ENCODE peak calls at places on chromosomes 16 and 17, in seven cellular contexts. One of them, this sample, is unnamed.

GRCh38 chr17:59914274-59914854 is 21.4 kb downstream of the RPS6KB1 start:
- DNase-seq in CD4-positive, CD25-positive, alpha-beta regulatory T cell: peak
- DNase-seq in stimulated activated CD8-positive, alpha-beta memory T cell treated with anti-CD3 and anti-CD28 coated beads, Interleukin-4, amount 100 ng/mL, for 1 hour: no peak
- DNase-seq in NCI-H2107: no peak
- DNase-seq in small intestine: peak
- DNase-seq in HuH-7: peak
- DNase-seq in cardiac fibroblast: peak
- DNase-seq in this sample: peak

GRCh38 chr17:31629696-31630470 is 229.2 kb downstream of the COPRS start:
- DNase-seq in CD4-positive, CD25-positive, alpha-beta regulatory T cell: no peak
- DNase-seq in stimulated activated CD8-positive, alpha-beta memory T cell treated with anti-CD3 and anti-CD28 coated beads, Interleukin-4, amount 100 ng/mL, for 1 hour: no peak
- DNase-seq in NCI-H2107: no peak
- DNase-seq in small intestine: no peak
- DNase-seq in HuH-7: no peak
- DNase-seq in cardiac fibroblast: peak
- DNase-seq in this sample: no peak

GRCh38 chr17:41654908-41655607 is 30.7 kb upstream of the KRT17 start:
- DNase-seq in CD4-positive, CD25-positive, alpha-beta regulatory T cell: no peak
- DNase-seq in stimulated activated CD8-positive, alpha-beta memory T cell treated with anti-CD3 and anti-CD28 coated beads, Interleukin-4, amount 100 ng/mL, for 1 hour: no peak
- DNase-seq in NCI-H2107: no peak
- DNase-seq in small intestine: no peak
- DNase-seq in HuH-7: no peak
- DNase-seq in cardiac fibroblast: no peak
- DNase-seq in this sample: no peak

GRCh38 chr17:21282231-21282630 is 2.3 kb upstream of the MAP2K3 start:
- DNase-seq in CD4-positive, CD25-positive, alpha-beta regulatory T cell: no peak
- DNase-seq in stimulated activated CD8-positive, alpha-beta memory T cell treated with anti-CD3 and anti-CD28 coated beads, Interleukin-4, amount 100 ng/mL, for 1 hour: no peak
- DNase-seq in NCI-H2107: no peak
- DNase-seq in small intestine: no peak
- DNase-seq in HuH-7: no peak
- DNase-seq in cardiac fibroblast: peak
- DNase-seq in this sample: peak

GRCh38 chr17:1898332-1898731 is 68.5 kb downstream of the RPA1 start:
- DNase-seq in CD4-positive, CD25-positive, alpha-beta regulatory T cell: no peak
- DNase-seq in stimulated activated CD8-positive, alpha-beta memory T cell treated with anti-CD3 and anti-CD28 coated beads, Interleukin-4, amount 100 ng/mL, for 1 hour: no peak
- DNase-seq in NCI-H2107: no peak
- DNase-seq in small intestine: no peak
- DNase-seq in HuH-7: no peak
- DNase-seq in cardiac fibroblast: no peak
- DNase-seq in this sample: no peak

GRCh38 chr17:75830168-75831031 is 13.8 kb downstream of the UNC13D start:
- DNase-seq in CD4-positive, CD25-positive, alpha-beta regulatory T cell: no peak
- DNase-seq in stimulated activated CD8-positive, alpha-beta memory T cell treated with anti-CD3 and anti-CD28 coated beads, Interleukin-4, amount 100 ng/mL, for 1 hour: no peak
- DNase-seq in NCI-H2107: no peak
- DNase-seq in small intestine: peak
- DNase-seq in HuH-7: peak
- DNase-seq in cardiac fibroblast: no peak
- DNase-seq in this sample: no peak

GRCh38 chr17:26809033-26809432 is 484.9 kb upstream of the WSB1 start:
- DNase-seq in CD4-positive, CD25-positive, alpha-beta regulatory T cell: no peak
- DNase-seq in stimulated activated CD8-positive, alpha-beta memory T cell treated with anti-CD3 and anti-CD28 coated beads, Interleukin-4, amount 100 ng/mL, for 1 hour: no peak
- DNase-seq in NCI-H2107: no peak
- DNase-seq in small intestine: no peak
- DNase-seq in HuH-7: no peak
- DNase-seq in cardiac fibroblast: peak
- DNase-seq in this sample: no peak

GRCh38 chr17:29776026-29776425 is 153.3 kb upstream of the CORO6 start:
- DNase-seq in CD4-positive, CD25-positive, alpha-beta regulatory T cell: no peak
- DNase-seq in stimulated activated CD8-positive, alpha-beta memory T cell treated with anti-CD3 and anti-CD28 coated beads, Interleukin-4, amount 100 ng/mL, for 1 hour: no peak
- DNase-seq in NCI-H2107: no peak
- DNase-seq in small intestine: no peak
- DNase-seq in HuH-7: no peak
- DNase-seq in cardiac fibroblast: no peak
- DNase-seq in this sample: no peak

GRCh38 chr16:87054856-87055255 is 262.3 kb downstream of the C16orf95 start:
- DNase-seq in CD4-positive, CD25-positive, alpha-beta regulatory T cell: no peak
- DNase-seq in stimulated activated CD8-positive, alpha-beta memory T cell treated with anti-CD3 and anti-CD28 coated beads, Interleukin-4, amount 100 ng/mL, for 1 hour: no peak
- DNase-seq in NCI-H2107: no peak
- DNase-seq in small intestine: no peak
- DNase-seq in HuH-7: no peak
- DNase-seq in cardiac fibroblast: no peak
- DNase-seq in this sample: no peak

GRCh38 chr16:71461686-71462648 is at the start of gene ZNF23:
- DNase-seq in CD4-positive, CD25-positive, alpha-beta regulatory T cell: peak
- DNase-seq in stimulated activated CD8-positive, alpha-beta memory T cell treated with anti-CD3 and anti-CD28 coated beads, Interleukin-4, amount 100 ng/mL, for 1 hour: peak
- DNase-seq in NCI-H2107: peak
- DNase-seq in small intestine: peak
- DNase-seq in HuH-7: peak
- DNase-seq in cardiac fibroblast: peak
- DNase-seq in this sample: peak

GRCh38 chr17:9036336-9036735 is 15.0 kb downstream of the NTN1 start:
- DNase-seq in CD4-positive, CD25-positive, alpha-beta regulatory T cell: no peak
- DNase-seq in stimulated activated CD8-positive, alpha-beta memory T cell treated with anti-CD3 and anti-CD28 coated beads, Interleukin-4, amount 100 ng/mL, for 1 hour: no peak
- DNase-seq in NCI-H2107: no peak
- DNase-seq in small intestine: peak
- DNase-seq in HuH-7: no peak
- DNase-seq in cardiac fibroblast: no peak
- DNase-seq in this sample: no peak

GRCh38 chr17:43338886-43339516 is 59.8 kb upstream of the ARL4D start:
- DNase-seq in CD4-positive, CD25-positive, alpha-beta regulatory T cell: peak
- DNase-seq in stimulated activated CD8-positive, alpha-beta memory T cell treated with anti-CD3 and anti-CD28 coated beads, Interleukin-4, amount 100 ng/mL, for 1 hour: no peak
- DNase-seq in NCI-H2107: no peak
- DNase-seq in small intestine: peak
- DNase-seq in HuH-7: no peak
- DNase-seq in cardiac fibroblast: peak
- DNase-seq in this sample: no peak

GRCh38 chr16:60648260-60648659 is 1388.0 kb downstream of the CDH8 start:
- DNase-seq in CD4-positive, CD25-positive, alpha-beta regulatory T cell: no peak
- DNase-seq in stimulated activated CD8-positive, alpha-beta memory T cell treated with anti-CD3 and anti-CD28 coated beads, Interleukin-4, amount 100 ng/mL, for 1 hour: no peak
- DNase-seq in NCI-H2107: no peak
- DNase-seq in small intestine: no peak
- DNase-seq in HuH-7: no peak
- DNase-seq in cardiac fibroblast: no peak
- DNase-seq in this sample: peak

GRCh38 chr16:67150833-67151396 is at the start of gene B3GNT9:
- DNase-seq in CD4-positive, CD25-positive, alpha-beta regulatory T cell: peak
- DNase-seq in stimulated activated CD8-positive, alpha-beta memory T cell treated with anti-CD3 and anti-CD28 coated beads, Interleukin-4, amount 100 ng/mL, for 1 hour: no peak
- DNase-seq in NCI-H2107: no peak
- DNase-seq in small intestine: peak
- DNase-seq in HuH-7: no peak
- DNase-seq in cardiac fibroblast: peak
- DNase-seq in this sample: peak

GRCh38 chr17:14790518-14790917 is 474.6 kb downstream of the PMP22 start:
- DNase-seq in CD4-positive, CD25-positive, alpha-beta regulatory T cell: no peak
- DNase-seq in stimulated activated CD8-positive, alpha-beta memory T cell treated with anti-CD3 and anti-CD28 coated beads, Interleukin-4, amount 100 ng/mL, for 1 hour: no peak
- DNase-seq in NCI-H2107: no peak
- DNase-seq in small intestine: no peak
- DNase-seq in HuH-7: no peak
- DNase-seq in cardiac fibroblast: peak
- DNase-seq in this sample: no peak

GRCh38 chr17:48241131-48241591 is 133.6 kb downstream of the SNX11 start:
- DNase-seq in CD4-positive, CD25-positive, alpha-beta regulatory T cell: peak
- DNase-seq in stimulated activated CD8-positive, alpha-beta memory T cell treated with anti-CD3 and anti-CD28 coated beads, Interleukin-4, amount 100 ng/mL, for 1 hour: no peak
- DNase-seq in NCI-H2107: no peak
- DNase-seq in small intestine: peak
- DNase-seq in HuH-7: no peak
- DNase-seq in cardiac fibroblast: peak
- DNase-seq in this sample: peak

GRCh38 chr17:21573961-21574610 is 118.2 kb upstream of the KCNJ18 start:
- DNase-seq in CD4-positive, CD25-positive, alpha-beta regulatory T cell: peak
- DNase-seq in stimulated activated CD8-positive, alpha-beta memory T cell treated with anti-CD3 and anti-CD28 coated beads, Interleukin-4, amount 100 ng/mL, for 1 hour: no peak
- DNase-seq in NCI-H2107: no peak
- DNase-seq in small intestine: peak
- DNase-seq in HuH-7: no peak
- DNase-seq in cardiac fibroblast: peak
- DNase-seq in this sample: no peak

GRCh38 chr17:63275318-63275967 is 170.7 kb downstream of the CYB561 start:
- DNase-seq in CD4-positive, CD25-positive, alpha-beta regulatory T cell: peak
- DNase-seq in stimulated activated CD8-positive, alpha-beta memory T cell treated with anti-CD3 and anti-CD28 coated beads, Interleukin-4, amount 100 ng/mL, for 1 hour: no peak
- DNase-seq in NCI-H2107: no peak
- DNase-seq in small intestine: peak
- DNase-seq in HuH-7: no peak
- DNase-seq in cardiac fibroblast: peak
- DNase-seq in this sample: peak

GRCh38 chr17:3882276-3882675 is 10.6 kb downstream of the CAMKK1 start:
- DNase-seq in CD4-positive, CD25-positive, alpha-beta regulatory T cell: no peak
- DNase-seq in stimulated activated CD8-positive, alpha-beta memory T cell treated with anti-CD3 and anti-CD28 coated beads, Interleukin-4, amount 100 ng/mL, for 1 hour: no peak
- DNase-seq in NCI-H2107: no peak
- DNase-seq in small intestine: no peak
- DNase-seq in HuH-7: peak
- DNase-seq in cardiac fibroblast: no peak
- DNase-seq in this sample: no peak

GRCh38 chr17:77189148-77189547 is 48.4 kb downstream of the SEC14L1 start:
- DNase-seq in CD4-positive, CD25-positive, alpha-beta regulatory T cell: peak
- DNase-seq in stimulated activated CD8-positive, alpha-beta memory T cell treated with anti-CD3 and anti-CD28 coated beads, Interleukin-4, amount 100 ng/mL, for 1 hour: no peak
- DNase-seq in NCI-H2107: no peak
- DNase-seq in small intestine: no peak
- DNase-seq in HuH-7: no peak
- DNase-seq in cardiac fibroblast: no peak
- DNase-seq in this sample: no peak

GRCh38 chr16:69143116-69143515 is 10.7 kb downstream of the UTP4 start:
- DNase-seq in CD4-positive, CD25-positive, alpha-beta regulatory T cell: no peak
- DNase-seq in stimulated activated CD8-positive, alpha-beta memory T cell treated with anti-CD3 and anti-CD28 coated beads, Interleukin-4, amount 100 ng/mL, for 1 hour: no peak
- DNase-seq in NCI-H2107: no peak
- DNase-seq in small intestine: no peak
- DNase-seq in HuH-7: peak
- DNase-seq in cardiac fibroblast: peak
- DNase-seq in this sample: no peak

GRCh38 chr17:13462673-13463124 is 139.0 kb downstream of the HS3ST3A1 start:
- DNase-seq in CD4-positive, CD25-positive, alpha-beta regulatory T cell: no peak
- DNase-seq in stimulated activated CD8-positive, alpha-beta memory T cell treated with anti-CD3 and anti-CD28 coated beads, Interleukin-4, amount 100 ng/mL, for 1 hour: no peak
- DNase-seq in NCI-H2107: no peak
- DNase-seq in small intestine: no peak
- DNase-seq in HuH-7: no peak
- DNase-seq in cardiac fibroblast: no peak
- DNase-seq in this sample: no peak

GRCh38 chr17:57130708-57131461 is 45.8 kb downstream of the AKAP1 start:
- DNase-seq in CD4-positive, CD25-positive, alpha-beta regulatory T cell: peak
- DNase-seq in stimulated activated CD8-positive, alpha-beta memory T cell treated with anti-CD3 and anti-CD28 coated beads, Interleukin-4, amount 100 ng/mL, for 1 hour: peak
- DNase-seq in NCI-H2107: peak
- DNase-seq in small intestine: peak
- DNase-seq in HuH-7: peak
- DNase-seq in cardiac fibroblast: peak
- DNase-seq in this sample: peak

GRCh38 chr17:16328997-16329396 is 24.3 kb downstream of the CENPV start:
- DNase-seq in CD4-positive, CD25-positive, alpha-beta regulatory T cell: no peak
- DNase-seq in stimulated activated CD8-positive, alpha-beta memory T cell treated with anti-CD3 and anti-CD28 coated beads, Interleukin-4, amount 100 ng/mL, for 1 hour: no peak
- DNase-seq in NCI-H2107: no peak
- DNase-seq in small intestine: peak
- DNase-seq in HuH-7: peak
- DNase-seq in cardiac fibroblast: peak
- DNase-seq in this sample: no peak

GRCh38 chr17:21194210-21194609 is 19.8 kb downstream of the TMEM11 start:
- DNase-seq in CD4-positive, CD25-positive, alpha-beta regulatory T cell: no peak
- DNase-seq in stimulated activated CD8-positive, alpha-beta memory T cell treated with anti-CD3 and anti-CD28 coated beads, Interleukin-4, amount 100 ng/mL, for 1 hour: no peak
- DNase-seq in NCI-H2107: no peak
- DNase-seq in small intestine: peak
- DNase-seq in HuH-7: no peak
- DNase-seq in cardiac fibroblast: no peak
- DNase-seq in this sample: no peak

GRCh38 chr17:4474093-4474492 is 24.6 kb upstream of the SPNS2 start:
- DNase-seq in CD4-positive, CD25-positive, alpha-beta regulatory T cell: no peak
- DNase-seq in stimulated activated CD8-positive, alpha-beta memory T cell treated with anti-CD3 and anti-CD28 coated beads, Interleukin-4, amount 100 ng/mL, for 1 hour: no peak
- DNase-seq in NCI-H2107: no peak
- DNase-seq in small intestine: no peak
- DNase-seq in HuH-7: no peak
- DNase-seq in cardiac fibroblast: no peak
- DNase-seq in this sample: no peak

GRCh38 chr17:45160505-45161287 is 979 bp upstream of the HEXIM2 start:
- DNase-seq in CD4-positive, CD25-positive, alpha-beta regulatory T cell: peak
- DNase-seq in stimulated activated CD8-positive, alpha-beta memory T cell treated with anti-CD3 and anti-CD28 coated beads, Interleukin-4, amount 100 ng/mL, for 1 hour: no peak
- DNase-seq in NCI-H2107: no peak
- DNase-seq in small intestine: peak
- DNase-seq in HuH-7: peak
- DNase-seq in cardiac fibroblast: peak
- DNase-seq in this sample: no peak

GRCh38 chr17:17181666-17182600 is 24.2 kb downstream of the PLD6 start:
- DNase-seq in CD4-positive, CD25-positive, alpha-beta regulatory T cell: peak
- DNase-seq in stimulated activated CD8-positive, alpha-beta memory T cell treated with anti-CD3 and anti-CD28 coated beads, Interleukin-4, amount 100 ng/mL, for 1 hour: no peak
- DNase-seq in NCI-H2107: no peak
- DNase-seq in small intestine: no peak
- DNase-seq in HuH-7: no peak
- DNase-seq in cardiac fibroblast: no peak
- DNase-seq in this sample: no peak

GRCh38 chr17:44581868-44582267 is 24.6 kb downstream of the FZD2 start:
- DNase-seq in CD4-positive, CD25-positive, alpha-beta regulatory T cell: no peak
- DNase-seq in stimulated activated CD8-positive, alpha-beta memory T cell treated with anti-CD3 and anti-CD28 coated beads, Interleukin-4, amount 100 ng/mL, for 1 hour: no peak
- DNase-seq in NCI-H2107: no peak
- DNase-seq in small intestine: no peak
- DNase-seq in HuH-7: no peak
- DNase-seq in cardiac fibroblast: peak
- DNase-seq in this sample: no peak

This sample was measured in RWPE1.